ENCODE peak calls at places on chromosomes 12 and 14, in four cellular contexts. F is H1, W is IMR-90, B is H9. V is an unnamed sample.

GRCh38 chr14:71054706-71055105 is 147.4 kb downstream of the PCNX1 start:
- DNase-seq in F (no peak), W (no peak), B (no peak), V (no peak)

GRCh38 chr12:15574353-15574752 is 214.8 kb downstream of the EPS8 start:
- DNase-seq in F (no peak), W (no peak), B (no peak), V (no peak)

GRCh38 chr12:122984612-122985358 is 4.3 kb downstream of the ARL6IP4 start:
- DNase-seq in F (no peak), W (no peak), B (no peak), V (no peak)

GRCh38 chr14:92922155-92922735 is 705 bp upstream of the CHGA start:
- DNase-seq in F (no peak), W (no peak), B (no peak), V (no peak)

GRCh38 chr14:56676042-56676441 is 96.4 kb downstream of the TMEM260 start:
- DNase-seq in F (no peak), W (no peak), B (no peak), V (no peak)

GRCh38 chr12:103399986-103400385 is 95.8 kb downstream of the C12orf42 start:
- DNase-seq in F (no peak), W (no peak), B (no peak), V (peak; percentile 12)

GRCh38 chr14:69880051-69880487 is 853 bp downstream of the SMOC1 start:
- DNase-seq in F (no peak), W (peak; percentile 29), B (no peak), V (peak; percentile 19)

GRCh38 chr14:69325086-69325485 is 65.1 kb downstream of the GALNT16 start:
- DNase-seq in F (no peak), W (no peak), B (no peak), V (no peak)

GRCh38 chr12:8156845-8157244 is at the start of gene ZNF705A:
- DNase-seq in F (no peak), W (peak; percentile 87), B (no peak), V (peak; percentile 10)

GRCh38 chr12:110741371-110741770 is 1.3 kb downstream of the PPP1CC start:
- DNase-seq in F (no peak), W (no peak), B (no peak), V (no peak)

GRCh38 chr14:75290851-75291250 is 12.2 kb downstream of the FOS start:
- DNase-seq in F (no peak), W (no peak), B (no peak), V (no peak)

GRCh38 chr12:58930770-58931324 is 10.5 kb upstream of the LRIG3 start:
- DNase-seq in F (no peak), W (peak; percentile 51), B (no peak), V (no peak)

GRCh38 chr14:59189281-59189821 is 884 bp downstream of the DAAM1 start:
- DNase-seq in F (peak; percentile 63), W (peak; percentile 18), B (peak; percentile 28), V (peak; percentile 79)
- H3K56ac ChIP-seq in F (no peak overlapping the region), W (peak overlapping the region; percentile 0), B (no peak overlapping the region), V (peak overlapping the region; percentile 92)

GRCh38 chr12:93378373-93379310 is 917 bp downstream of the NUDT4 start:
- DNase-seq in F (peak; percentile 66), W (peak; percentile 72), B (peak; percentile 49), V (peak; percentile 75)
- H2BK15ac ChIP-seq in F (peak overlapping the region; percentile 25), W (peak overlapping the region; percentile 55), B (no peak overlapping the region), V (no peak overlapping the region)

DNA sequence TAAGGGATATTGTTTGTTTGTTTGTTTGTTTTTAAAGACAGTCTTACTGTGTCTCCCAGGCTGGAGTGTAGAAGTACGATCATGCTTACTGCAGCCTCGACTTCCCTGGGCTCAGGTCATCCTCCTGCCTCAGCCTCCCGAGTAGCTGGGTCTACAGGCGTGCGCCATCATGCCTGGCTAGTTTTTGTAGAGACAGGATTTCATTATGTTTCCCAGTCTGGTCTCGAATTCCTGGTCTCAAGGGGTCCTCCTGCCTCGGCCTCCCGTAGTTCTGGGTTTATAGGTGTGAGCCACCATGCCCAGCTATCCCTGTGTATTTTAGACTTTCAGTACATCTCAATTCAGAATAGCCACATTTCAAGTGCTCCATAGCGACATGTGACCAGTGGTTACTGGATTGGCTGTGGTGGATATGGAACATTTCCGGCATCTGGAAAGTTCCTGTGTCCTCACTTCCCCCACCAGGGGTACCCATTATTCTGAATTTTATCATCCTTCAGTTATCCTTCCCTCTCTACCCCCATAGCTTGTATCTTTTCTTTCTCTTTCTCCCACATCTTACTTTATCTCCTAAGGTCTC is 61.1 kb downstream of the HRK start:
- DNase-seq in F (no peak), W (no peak), B (no peak), V (no peak)
- H3K56ac ChIP-seq in F (no peak overlapping the region), W (no peak overlapping the region), B (no peak overlapping the region), V (no peak overlapping the region)

GRCh38 chr14:64763089-64763782 is 59.0 kb downstream of the PLEKHG3 start:
- DNase-seq in F (no peak), W (no peak), B (no peak), V (no peak)
- H2BK15ac ChIP-seq in F (no peak overlapping the region), W (peak overlapping the region; percentile 33), B (no peak overlapping the region), V (no peak overlapping the region)

DNA sequence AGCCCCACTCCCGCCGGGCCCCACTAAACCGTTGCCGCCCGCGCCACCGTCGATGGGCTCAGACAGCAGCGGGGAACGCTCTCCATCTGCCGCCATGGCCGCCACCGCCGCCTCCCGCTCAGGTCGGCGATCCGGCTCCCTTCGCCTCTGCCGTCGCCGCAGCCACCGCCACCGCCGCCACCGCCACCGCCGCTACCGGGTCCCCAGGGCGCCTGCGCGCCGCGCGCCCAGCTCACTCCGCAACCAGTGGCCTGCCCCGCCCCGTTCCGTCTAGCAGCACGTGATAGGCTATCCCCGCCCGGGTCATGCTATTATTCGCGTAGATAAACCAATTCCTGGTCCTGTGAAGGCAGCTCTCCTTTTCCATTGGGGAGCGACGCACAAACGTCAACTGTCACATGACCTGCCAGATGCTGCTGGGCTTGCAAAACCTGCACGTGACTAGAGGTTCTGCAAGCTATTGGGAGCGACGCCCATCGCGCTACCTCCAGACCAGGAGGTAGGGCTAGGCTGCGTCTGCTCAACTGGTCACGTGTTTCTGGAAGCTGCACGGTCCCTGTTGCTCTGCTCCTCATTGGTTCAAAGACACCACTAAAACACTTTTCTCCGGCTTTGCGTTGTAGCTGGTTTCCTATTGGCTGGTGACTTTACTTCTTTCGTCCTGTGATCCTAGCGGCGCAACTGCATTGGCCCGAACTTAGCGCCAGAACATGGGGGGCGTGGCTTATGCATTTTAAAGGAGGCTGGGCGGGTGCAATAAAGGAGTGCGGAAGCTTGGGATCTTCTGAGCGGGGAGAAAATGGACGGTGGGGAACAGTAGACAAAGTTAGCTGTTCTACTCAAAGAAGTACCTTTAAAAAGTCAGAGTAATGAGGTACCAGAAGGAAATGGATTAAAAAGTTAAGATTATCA is at the start of gene PIP4P1:
- DNase-seq in F (peak; percentile 94), W (peak; percentile 100), B (peak; percentile 100), V (peak; percentile 100)
- H3K56ac ChIP-seq in F (peak within 1 kb of the TSS; percentile 77), W (no peak within 1 kb of the TSS), B (no peak within 1 kb of the TSS), V (peak within 1 kb of the TSS; percentile 95)

DNA sequence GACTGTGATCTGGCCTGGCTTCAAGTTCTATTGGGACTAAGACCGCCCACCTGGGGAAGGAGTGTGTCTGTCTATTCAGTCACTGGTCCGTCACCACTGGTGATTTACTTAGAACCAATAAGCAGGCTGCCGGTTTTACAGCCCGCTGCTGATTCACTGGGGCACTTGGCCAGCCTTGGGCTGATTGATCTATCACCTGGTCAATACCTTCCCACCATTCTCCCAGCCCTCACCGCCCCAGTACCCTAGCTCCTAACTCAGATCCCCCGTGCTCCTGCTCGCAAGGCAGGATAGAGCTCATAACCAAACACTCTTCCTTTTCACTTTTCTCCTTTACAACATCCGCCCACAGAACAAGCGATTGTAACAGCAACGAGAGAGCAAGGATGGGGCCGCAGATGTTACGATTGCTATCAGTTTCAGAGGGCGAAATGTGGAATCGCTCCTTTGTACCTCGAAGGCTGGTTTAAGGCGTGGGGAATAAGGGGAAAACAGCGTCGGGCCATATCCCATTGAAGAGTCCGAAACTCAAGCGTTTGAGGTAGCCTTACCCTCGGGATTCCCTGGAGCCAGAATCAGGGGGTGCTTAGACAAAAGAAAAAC is 672 bp downstream of the RDH11 start:
- DNase-seq in F (peak; percentile 62), W (peak; percentile 95), B (peak; percentile 93), V (peak; percentile 94)
- H2BK15ac ChIP-seq in F (no peak overlapping the region), W (no peak overlapping the region), B (no peak overlapping the region), V (no peak overlapping the region)

GRCh38 chr14:101071493-101071891 is 168.0 kb upstream of the RTL1 start:
- DNase-seq in F (peak; percentile 43), W (no peak), B (peak; percentile 26), V (no peak)
- H3K56ac ChIP-seq in F (no peak overlapping the region), W (no peak overlapping the region), B (no peak overlapping the region), V (peak overlapping the region; percentile 57)

V was measured in mesendoderm.